ENCODE peak calls at places on chromosomes 2 and 18, in ten cellular contexts. S is HL-60, N is sigmoid colon, T is transverse colon, U is HCT116, J is Panc1, Q is spleen, A is K562, G is stomach, M is GM23338. X is an unnamed sample.

GRCh38 chr2:46337208-46337994 is 40.2 kb downstream of the EPAS1 start:
- DNase-seq in S (no peak), N (no peak), T (no peak), U (no peak), J (no peak), Q (no peak), A (no peak), G (no peak), M (no peak), X (no peak)

GRCh38 chr2:37920570-37920969 is 4.5 kb upstream of the RMDN2 start:
- DNase-seq in S (no peak), N (no peak), T (no peak), U (no peak), J (no peak), Q (no peak), A (no peak), G (no peak), M (no peak), X (no peak)

GRCh38 chr2:191013617-191013875 is 425 bp downstream of the STAT1 start:
- DNase-seq in S (no peak), N (no peak), T (no peak), U (no peak), J (no peak), Q (no peak), A (no peak), G (no peak), M (peak; percentile 11), X (no peak)

GRCh38 chr2:37656512-37657423 is 14.7 kb downstream of the CDC42EP3 start:
- DNase-seq in S (no peak), N (no peak), T (no peak), U (no peak), J (no peak), Q (no peak), A (no peak), G (no peak), M (peak; percentile 90), X (no peak)

GRCh38 chr2:68238955-68239822 is 13.1 kb downstream of the PPP3R1 start:
- DNase-seq in S (no peak), N (no peak), T (no peak), U (no peak), J (no peak), Q (no peak), A (no peak), G (no peak), M (no peak), X (no peak)

GRCh38 chr2:61176755-61177726 is 15.1 kb downstream of the C2orf74 start:
- DNase-seq in S (peak; percentile 82), N (peak; percentile 96), T (peak; percentile 96), U (peak; percentile 69), J (peak; percentile 58), Q (peak; percentile 99), A (peak; percentile 97), G (peak; percentile 96), M (peak; percentile 95), X (peak; percentile 88)

GRCh38 chr2:196482119-196483065 is 157.1 kb upstream of the CCDC150 start:
- DNase-seq in S (no peak), N (no peak), T (no peak), U (no peak), J (no peak), Q (no peak), A (no peak), G (no peak), M (no peak), X (no peak)

GRCh38 chr2:96500385-96501066 is 4.6 kb downstream of the NEURL3 start:
- DNase-seq in S (no peak), N (no peak), T (no peak), U (no peak), J (no peak), Q (peak; percentile 71), A (no peak), G (no peak), M (peak; percentile 25), X (peak; percentile 10)

GRCh38 chr2:172516299-172516698 is 39.6 kb upstream of the PDK1 start:
- DNase-seq in S (peak; percentile 82), N (no peak), T (no peak), U (no peak), J (no peak), Q (no peak), A (no peak), G (no peak), M (no peak), X (no peak)

GRCh38 chr2:25981596-25982272 is 563 bp downstream of the KIF3C start:
- DNase-seq in S (peak; percentile 35), N (no peak), T (no peak), U (no peak), J (no peak), Q (peak; percentile 87), A (peak; percentile 67), G (no peak), M (peak; percentile 51), X (no peak)

GRCh38 chr18:67639872-67640271 is 123.4 kb upstream of the DSEL start:
- DNase-seq in S (no peak), N (no peak), T (no peak), U (no peak), J (no peak), Q (no peak), A (no peak), G (no peak), M (no peak), X (no peak)

GRCh38 chr18:41751161-41751560 is 203.9 kb upstream of the PIK3C3 start:
- DNase-seq in S (no peak), N (no peak), T (no peak), U (no peak), J (no peak), Q (no peak), A (no peak), G (no peak), M (no peak), X (no peak)

GRCh38 chr18:24014986-24015896 is 687 bp downstream of the TTC39C start:
- DNase-seq in S (no peak), N (peak; percentile 74), T (peak; percentile 54), U (no peak), J (no peak), Q (peak; percentile 89), A (no peak), G (peak; percentile 47), M (peak; percentile 55), X (peak; percentile 55)

GRCh38 chr18:59268722-59269562 is 4.3 kb downstream of the RAX start:
- DNase-seq in S (no peak), N (no peak), T (no peak), U (no peak), J (no peak), Q (peak; percentile 75), A (peak; percentile 37), G (no peak), M (peak; percentile 87), X (no peak)
- TF ChIP-seq CTCF in S (no peak), N (no peak), T (no peak), U (peak; percentile 45), J (peak; percentile 69), Q (no peak), A (no peak), G (no peak), M (peak; percentile 55), X (no peak)

GRCh38 chr2:40404500-40404899 is 47.4 kb downstream of the SLC8A1 start:
- DNase-seq in S (no peak), N (no peak), T (no peak), U (no peak), J (no peak), Q (no peak), A (no peak), G (no peak), M (no peak), X (no peak)

GRCh38 chr2:40409734-40410133 is 42.2 kb downstream of the SLC8A1 start:
- DNase-seq in S (no peak), N (no peak), T (no peak), U (no peak), J (no peak), Q (no peak), A (no peak), G (no peak), M (no peak), X (no peak)

GRCh38 chr2:40403233-40403841 is 48.6 kb downstream of the SLC8A1 start:
- DNase-seq in S (no peak), N (no peak), T (no peak), U (no peak), J (no peak), Q (no peak), A (no peak), G (no peak), M (no peak), X (no peak)

GRCh38 chr2:40405440-40405839 is 46.5 kb downstream of the SLC8A1 start:
- DNase-seq in S (no peak), N (no peak), T (no peak), U (no peak), J (no peak), Q (no peak), A (no peak), G (no peak), M (no peak), X (no peak)

GRCh38 chr2:40406485-40407289 is 45.2 kb downstream of the SLC8A1 start:
- DNase-seq in S (no peak), N (no peak), T (no peak), U (no peak), J (no peak), Q (no peak), A (no peak), G (no peak), M (no peak), X (no peak)
- TF ChIP-seq POLR2AphosphoS5 in S (no peak), N (no peak), T (no peak), U (no peak), J (no peak), Q (no peak), A (no peak), G (no peak), M (no peak), X (no peak)

GRCh38 chr2:237485844-237486243 is 1.2 kb upstream of the MLPH start:
- DNase-seq in S (no peak), N (no peak), T (no peak), U (no peak), J (no peak), Q (no peak), A (no peak), G (no peak), M (peak; percentile 50), X (no peak)
- H3K4me3 ChIP-seq in S (no peak overlapping the region), N (no peak overlapping the region), T (no peak overlapping the region), U (no peak overlapping the region), J (peak overlapping the region; percentile 64), Q (no peak overlapping the region), A (no peak overlapping the region), G (peak overlapping the region; percentile 53), M (peak overlapping the region; percentile 79), X (peak overlapping the region; percentile 76)

GRCh38 chr2:161571051-161571429 is 53.2 kb upstream of the SLC4A10 start:
- DNase-seq in S (no peak), N (no peak), T (no peak), U (no peak), J (no peak), Q (no peak), A (no peak), G (no peak), M (no peak), X (no peak)

GRCh38 chr2:161576421-161576820 is 47.8 kb upstream of the SLC4A10 start:
- DNase-seq in S (no peak), N (no peak), T (no peak), U (peak; percentile 24), J (no peak), Q (no peak), A (no peak), G (no peak), M (peak; percentile 90), X (no peak)

GRCh38 chr2:161564906-161565305 is 59.3 kb upstream of the SLC4A10 start:
- DNase-seq in S (no peak), N (no peak), T (no peak), U (no peak), J (no peak), Q (no peak), A (no peak), G (no peak), M (no peak), X (no peak)

GRCh38 chr2:161569401-161569800 is 54.8 kb upstream of the SLC4A10 start:
- DNase-seq in S (no peak), N (no peak), T (no peak), U (no peak), J (no peak), Q (no peak), A (no peak), G (no peak), M (no peak), X (no peak)

GRCh38 chr2:161570424-161571050 is 53.7 kb upstream of the SLC4A10 start:
- DNase-seq in S (no peak), N (no peak), T (no peak), U (no peak), J (no peak), Q (no peak), A (no peak), G (no peak), M (peak; percentile 39), X (no peak)
- TF ChIP-seq CTCF in S (no peak), N (no peak), T (no peak), U (peak; percentile 14), J (peak; percentile 26), Q (no peak), A (no peak), G (no peak), M (peak; percentile 49), X (no peak)